ENCODE peak calls at places on chromosomes 6 and 20, in four cellular contexts. R, T, L and W are unnamed samples.

GRCh38 chr6:73604020-73604419 is 49.8 kb downstream of the SLC17A5 start:
- DNase-seq in R (no peak), T (no peak), L (no peak), W (no peak)

GRCh38 chr6:44065443-44066115 is 61.7 kb downstream of the MRPL14 start:
- DNase-seq in R (no peak), T (no peak), L (no peak), W (no peak)

GRCh38 chr20:38171301-38172010 is 6.4 kb upstream of the TGM2 start:
- DNase-seq in R (no peak), T (no peak), L (no peak), W (peak; percentile 42)

GRCh38 chr6:42028234-42029061 is 21.9 kb upstream of the TAF8 start:
- DNase-seq in R (no peak), T (no peak), L (peak; percentile 77), W (peak; percentile 97)

GRCh38 chr20:1802385-1803215 is 92.6 kb upstream of the SIRPA start:
- DNase-seq in R (peak; percentile 81), T (no peak), L (peak; percentile 56), W (peak; percentile 86)

GRCh38 chr6:45044086-45044485 is 284.0 kb upstream of the RUNX2 start:
- DNase-seq in R (no peak), T (no peak), L (no peak), W (no peak)

GRCh38 chr20:6213311-6213710 is 90.5 kb upstream of the FERMT1 start:
- DNase-seq in R (no peak), T (no peak), L (no peak), W (no peak)

GRCh38 chr6:13277231-13277630 is 51.1 kb downstream of the TBC1D7 start:
- DNase-seq in R (no peak), T (no peak), L (no peak), W (no peak)

GRCh38 chr20:25030007-25030648 is 27.8 kb downstream of the ACSS1 start:
- DNase-seq in R (no peak), T (no peak), L (no peak), W (no peak)

GRCh38 chr6:131116755-131117360 is 18.4 kb upstream of the AKAP7 start:
- DNase-seq in R (no peak), T (no peak), L (peak; percentile 79), W (peak; percentile 71)

DNA sequence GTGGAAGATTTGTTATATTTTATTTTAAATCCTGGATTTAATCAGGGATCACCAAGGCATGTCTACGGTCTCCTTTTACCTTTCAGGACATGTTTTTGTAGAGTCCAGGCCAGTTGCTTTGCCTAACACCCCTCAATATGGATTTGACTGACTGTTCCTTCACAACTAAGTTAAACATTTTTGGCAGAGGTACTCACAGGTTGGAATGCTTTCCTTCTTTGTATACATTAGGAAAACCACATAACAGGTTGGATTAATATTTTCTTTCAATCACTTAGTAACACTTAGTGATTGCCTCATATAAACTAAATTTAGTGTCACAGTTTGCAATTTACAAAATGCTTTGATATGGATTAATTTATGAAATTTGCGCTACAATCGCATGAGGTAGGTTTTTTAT is 64.5 kb downstream of the IPCEF1 start:
- DNase-seq in R (no peak), T (no peak), L (no peak), W (no peak)
- H3K23ac ChIP-seq in R (no peak overlapping the region), T (no peak overlapping the region), L (no peak overlapping the region), W (no peak overlapping the region)

GRCh38 chr6:18447552-18447951 is 60.4 kb downstream of the RNF144B start:
- DNase-seq in R (no peak), T (no peak), L (no peak), W (no peak)
- H3K79me2 ChIP-seq in R (no peaks in the 10 kb centered on the region), T (no peaks in the 10 kb centered on the region), L (no peaks in the 10 kb centered on the region), W (no peaks in the 10 kb centered on the region)

GRCh38 chr6:112085666-112086065 is 1.6 kb downstream of the TUBE1 start:
- DNase-seq in R (no peak), T (no peak), L (no peak), W (no peak)

GRCh38 chr6:112086744-112087135 is 542 bp downstream of the TUBE1 start:
- DNase-seq in R (no peak), T (no peak), L (peak; percentile 62), W (peak; percentile 63)

GRCh38 chr6:112087916-112088315 is 525 bp downstream of the FAM229B start:
- DNase-seq in R (no peak), T (no peak), L (peak; percentile 23), W (no peak)

GRCh38 chr6:112081569-112081968 is 5.7 kb downstream of the TUBE1 start:
- DNase-seq in R (no peak), T (no peak), L (no peak), W (no peak)

DNA sequence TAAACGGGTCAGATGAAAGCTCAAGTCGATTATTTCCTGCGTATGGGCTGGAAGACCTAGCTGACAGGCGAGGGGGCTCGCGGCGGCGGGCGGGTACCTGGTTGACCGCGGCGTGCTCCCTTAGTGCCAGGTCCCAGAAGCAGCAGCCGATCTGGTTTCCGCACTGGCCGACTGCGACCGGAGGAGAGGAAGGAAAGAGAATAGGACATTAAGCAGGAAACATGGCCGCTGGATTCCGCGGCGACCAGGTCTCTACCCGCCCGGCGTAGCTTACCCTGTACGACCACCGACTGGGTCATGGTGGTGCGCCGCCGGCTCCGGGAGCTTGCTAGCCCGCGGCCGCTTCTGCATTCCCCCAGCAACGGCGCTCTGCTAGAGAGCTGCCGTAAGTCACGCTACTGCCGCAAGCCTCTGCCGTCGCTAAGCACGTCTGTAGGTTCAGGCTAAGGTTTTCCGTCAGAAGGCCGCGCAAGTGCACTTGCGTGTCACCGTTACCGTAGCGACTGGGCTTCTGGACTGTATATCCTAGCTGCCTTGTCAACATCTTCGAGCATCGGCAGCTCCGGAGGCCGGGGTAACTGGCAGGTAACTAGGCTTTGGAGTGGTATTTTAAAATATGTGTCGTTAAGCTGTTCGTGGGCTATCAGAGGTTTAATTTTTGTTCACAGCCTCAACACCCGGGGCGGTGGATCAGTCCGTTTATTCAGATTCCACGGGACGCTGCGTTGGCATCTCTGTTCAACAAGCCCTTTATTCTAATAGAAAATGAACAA is at the start of the genes FAM229B and TUBE1:
- DNase-seq in R (peak; percentile 97), T (peak; percentile 85), L (peak; percentile 96), W (peak; percentile 99)
- H3K23ac ChIP-seq in R (no peak within 1 kb of the TSS), T (no peak within 1 kb of the TSS), L (no peak within 1 kb of the TSS), W (no peak within 1 kb of the TSS)

GRCh38 chr6:11812951-11813350 is 34.3 kb upstream of the ADTRP start:
- DNase-seq in R (no peak), T (no peak), L (no peak), W (no peak)

GRCh38 chr6:11811644-11812264 is 33.2 kb upstream of the ADTRP start:
- DNase-seq in R (no peak), T (no peak), L (no peak), W (no peak)

GRCh38 chr6:11813585-11813984 is 35.0 kb upstream of the ADTRP start:
- DNase-seq in R (no peak), T (no peak), L (no peak), W (no peak)

GRCh38 chr6:11810854-11811643 is 32.4 kb upstream of the ADTRP start:
- DNase-seq in R (no peak), T (no peak), L (no peak), W (no peak)

DNA sequence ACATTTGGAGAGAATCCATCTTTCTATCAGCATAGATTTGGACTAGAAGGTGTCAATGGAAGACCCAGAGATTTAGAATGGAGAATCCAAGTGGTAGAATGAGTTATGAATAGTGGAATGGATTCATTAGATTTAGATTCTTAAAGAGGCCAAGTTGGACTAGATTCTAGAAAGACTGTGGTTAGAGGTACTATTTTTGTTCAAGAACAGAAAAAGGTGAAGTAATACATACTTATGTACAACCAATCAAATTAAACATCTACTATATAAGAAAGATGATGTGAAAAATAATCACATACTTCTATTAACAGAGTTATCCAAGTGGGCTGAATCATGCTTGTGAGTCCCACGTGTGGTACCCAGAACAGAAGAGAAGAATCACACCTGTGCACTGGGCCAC is 33.8 kb upstream of the ADTRP start:
- DNase-seq in R (no peak), T (no peak), L (no peak), W (no peak)
- H3K79me2 ChIP-seq in R (no peaks in the 10 kb centered on the region), T (no peaks in the 10 kb centered on the region), L (no peaks in the 10 kb centered on the region), W (no peaks in the 10 kb centered on the region)

GRCh38 chr20:62873280-62873679 is 11.7 kb upstream of the TCFL5 start:
- DNase-seq in R (no peak), T (no peak), L (no peak), W (no peak)
- H3K23ac ChIP-seq in R (no peak overlapping the region), T (no peak overlapping the region), L (no peak overlapping the region), W (no peak overlapping the region)

DNA sequence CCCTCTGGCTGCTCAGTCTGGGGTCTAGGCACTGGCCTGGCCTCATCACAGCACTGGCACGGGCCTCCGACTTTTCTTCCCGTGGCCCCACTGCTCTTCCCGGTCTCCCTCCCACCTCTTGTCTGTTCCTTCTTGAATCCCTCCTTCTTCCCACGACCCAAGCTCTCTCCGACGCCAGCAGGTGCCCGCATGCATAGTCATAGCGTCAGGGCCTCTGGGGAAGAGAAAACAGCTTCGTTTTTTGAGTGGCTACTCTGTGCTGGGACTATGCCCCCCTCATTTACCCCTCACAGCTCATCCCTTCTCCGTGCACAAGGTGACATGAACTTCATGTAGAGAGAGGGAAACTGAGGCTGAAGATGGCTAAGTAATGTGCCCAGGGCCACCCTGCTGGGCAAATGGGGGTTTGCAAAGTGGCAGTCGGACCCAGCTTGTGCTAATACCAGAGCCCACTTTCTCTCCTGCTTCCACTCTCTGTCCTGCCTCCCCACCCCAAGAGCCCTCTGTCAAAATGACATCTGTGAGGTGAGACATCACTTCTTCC is 59.2 kb downstream of the SYNJ2 start:
- DNase-seq in R (no peak), T (no peak), L (peak; percentile 84), W (no peak)
- H3K79me2 ChIP-seq in R (no peaks in the 10 kb centered on the region), T (no peaks in the 10 kb centered on the region), L (peaks cover 10% of the 10 kb centered on the region), W (no peaks in the 10 kb centered on the region)